ENCODE peak calls at places on chromosomes 12 and 14, in nine cellular contexts. S is NCI-H1436 treated with DMSO at 0.1 percent for 48 hours; M is AG09309; A is Caki2; B is stimulated activated CD4-positive, alpha-beta T cell treated with anti-CD3 and anti-CD28 coated beads, Interleukin-1b, Interleukin-23, amount 100 ng/mL, for 1 hour; G is neural crest cell; K is stomach; Q is brain microvascular endothelial cell; R is occipital lobe. F is an unnamed sample.

GRCh38 chr14:58844544-58844943 is 206.8 kb downstream of the DACT1 start:
- DNase-seq in S (no peak), M (no peak), A (no peak), B (no peak), G (no peak), K (no peak), Q (no peak), R (no peak), F (no peak)

GRCh38 chr12:39831587-39832315 is 212.1 kb upstream of the ABCD2 start:
- DNase-seq in S (no peak), M (no peak), A (peak; percentile 38), B (no peak), G (no peak), K (no peak), Q (peak; percentile 33), R (no peak), F (no peak)

GRCh38 chr14:75615200-75615599 is 36.8 kb downstream of the FLVCR2 start:
- DNase-seq in S (no peak), M (no peak), A (no peak), B (no peak), G (no peak), K (no peak), Q (no peak), R (no peak), F (no peak)

GRCh38 chr14:94936411-94936892 is 166.5 kb upstream of the GSC start:
- DNase-seq in S (peak; percentile 52), M (peak; percentile 27), A (no peak), B (no peak), G (no peak), K (peak; percentile 79), Q (no peak), R (peak; percentile 36), F (no peak)

GRCh38 chr14:54724123-54724522 is 157.2 kb downstream of the SAMD4A start:
- DNase-seq in S (no peak), M (no peak), A (no peak), B (no peak), G (no peak), K (no peak), Q (no peak), R (no peak), F (no peak)

GRCh38 chr14:38291681-38292459 is 36.0 kb upstream of the CLEC14A start:
- DNase-seq in S (no peak), M (no peak), A (no peak), B (no peak), G (no peak), K (no peak), Q (no peak), R (no peak), F (no peak)

GRCh38 chr12:66823857-66824570 is 145.1 kb upstream of the GRIP1 start:
- DNase-seq in S (no peak), M (no peak), A (peak; percentile 68), B (no peak), G (no peak), K (no peak), Q (no peak), R (no peak), F (no peak)

GRCh38 chr12:96045566-96045965 is 10.2 kb upstream of the LTA4H start:
- DNase-seq in S (no peak), M (no peak), A (no peak), B (no peak), G (no peak), K (no peak), Q (no peak), R (no peak), F (no peak)

GRCh38 chr14:101223561-101224162 is 320.1 kb upstream of the RTL1 start:
- DNase-seq in S (no peak), M (no peak), A (no peak), B (no peak), G (no peak), K (no peak), Q (no peak), R (no peak), F (no peak)

GRCh38 chr12:87836190-87836589 is 193.0 kb downstream of the C12orf50 start:
- DNase-seq in S (no peak), M (no peak), A (no peak), B (no peak), G (no peak), K (no peak), Q (no peak), R (no peak), F (no peak)

GRCh38 chr12:69157023-69157655 is 82.2 kb upstream of the CPSF6 start:
- DNase-seq in S (peak; percentile 37), M (peak; percentile 42), A (peak; percentile 79), B (peak; percentile 92), G (peak; percentile 93), K (peak; percentile 90), Q (peak; percentile 78), R (peak; percentile 59), F (peak; percentile 75)

GRCh38 chr12:52628841-52629240 is 10.5 kb upstream of the KRT73 start:
- DNase-seq in S (no peak), M (no peak), A (no peak), B (no peak), G (no peak), K (no peak), Q (no peak), R (no peak), F (no peak)

GRCh38 chr12:19819231-19819630 is 379.9 kb downstream of the AEBP2 start:
- DNase-seq in S (no peak), M (no peak), A (no peak), B (no peak), G (no peak), K (no peak), Q (no peak), R (no peak), F (no peak)

GRCh38 chr14:99452968-99453367 is 27.7 kb downstream of the SETD3 start:
- DNase-seq in S (no peak), M (no peak), A (no peak), B (no peak), G (no peak), K (no peak), Q (no peak), R (no peak), F (no peak)

GRCh38 chr12:108063192-108063591 is 65.9 kb upstream of the WSCD2 start:
- DNase-seq in S (no peak), M (no peak), A (no peak), B (no peak), G (peak; percentile 29), K (no peak), Q (no peak), R (no peak), F (peak; percentile 27)

F was measured in iPS DF 6.9.